ENCODE peak calls at places on chromosomes 13 and 19, in seven cellular contexts. Z, V, D, Q, P, R and J are unnamed samples.

GRCh38 chr13:50081106-50081898 is 66.1 kb downstream of the KCNRG start:
- DNase-seq in Q (peak), V (peak), R (no peak), P (no peak), D (no peak), Z (peak), J (no peak)

GRCh38 chr19:44927746-44928145 is 13.3 kb downstream of the APOC1 start:
- DNase-seq in Z (no peak), D (no peak), Q (no peak), P (peak), R (no peak), V (peak), J (no peak)

GRCh38 chr13:23794267-23795161 is 94.7 kb downstream of the MIPEP start:
- DNase-seq in Z (no peak), Q (no peak), D (no peak), V (no peak), R (no peak), P (peak), J (peak)

GRCh38 chr13:36395280-36395679 is 37.0 kb upstream of the CCNA1 start:
- DNase-seq in D (no peak), Q (no peak), Z (no peak), V (peak), P (peak), R (no peak), J (no peak)

GRCh38 chr19:49807888-49808675 is 5.0 kb downstream of the FUZ start:
- DNase-seq in Q (no peak), D (no peak), V (peak), R (no peak), Z (no peak), P (no peak), J (no peak)

GRCh38 chr19:41325947-41326706 is 16.2 kb downstream of the CCDC97 start:
- DNase-seq in Z (no peak), D (no peak), V (peak), P (peak), R (no peak), Q (no peak), J (no peak)

GRCh38 chr13:84497613-84498012 is 615.3 kb upstream of the SLITRK1 start:
- DNase-seq in V (no peak), Q (no peak), Z (no peak), R (no peak), D (no peak), P (no peak), J (no peak)

GRCh38 chr13:94163535-94163934 is 315.9 kb downstream of the DCT start:
- DNase-seq in Z (no peak), R (no peak), D (no peak), Q (no peak), V (no peak), P (no peak), J (no peak)

GRCh38 chr19:45079063-45079910 is at the start of gene GEMIN7:
- DNase-seq in V (peak), Z (peak), P (peak), D (peak), Q (peak), R (peak), J (no peak)

GRCh38 chr13:29474991-29475390 is 120.5 kb downstream of the SLC7A1 start:
- DNase-seq in D (no peak), Z (no peak), Q (no peak), V (no peak), R (no peak), P (peak), J (no peak)

GRCh38 chr19:4580021-4580901 is 20.8 kb upstream of the SEMA6B start:
- DNase-seq in Z (no peak), D (no peak), Q (peak), P (no peak), V (peak), R (no peak), J (no peak)

GRCh38 chr13:107734891-107735620 is 480.3 kb downstream of the LIG4 start:
- DNase-seq in Z (no peak), D (no peak), P (no peak), Q (no peak), V (no peak), R (no peak), J (no peak)

GRCh38 chr13:99380921-99381645 is 73.9 kb upstream of the GPR183 start:
- DNase-seq in Q (no peak), Z (no peak), D (peak), P (peak), R (no peak), V (no peak), J (no peak)

GRCh38 chr13:52158629-52159158 is 703 bp downstream of the NEK3 start:
- DNase-seq in R (no peak), Q (no peak), D (peak), Z (peak), V (peak), P (peak), J (no peak)

GRCh38 chr13:45398862-45399261 is 19.3 kb downstream of the SLC25A30 start:
- DNase-seq in V (no peak), P (no peak), D (no peak), Q (no peak), Z (no peak), R (no peak), J (no peak)

GRCh38 chr13:85590231-85590931 is 208.8 kb downstream of the SLITRK6 start:
- DNase-seq in V (no peak), P (no peak), Z (no peak), R (no peak), Q (no peak), D (no peak), J (no peak)

GRCh38 chr13:101115762-101116161 is 300.5 kb downstream of the NALCN start:
- DNase-seq in R (no peak), D (no peak), P (no peak), Z (no peak), V (no peak), Q (peak), J (no peak)

GRCh38 chr13:114230117-114230516 is 4.6 kb upstream of the CDC16 start:
- DNase-seq in Q (no peak), V (no peak), R (no peak), D (no peak), P (peak), Z (no peak), J (no peak)

GRCh38 chr13:37029617-37030016 is 29.0 kb downstream of the EXOSC8 start:
- DNase-seq in D (no peak), Z (no peak), V (peak), R (no peak), Q (no peak), P (peak), J (no peak)

GRCh38 chr13:105442941-105443340 is 1092.5 kb downstream of the EFNB2 start:
- DNase-seq in V (peak), Q (no peak), P (peak), Z (peak), D (no peak), R (no peak), J (peak)

GRCh38 chr19:4044927-4045557 is 21.7 kb downstream of the ZBTB7A start:
- DNase-seq in Q (no peak), Z (no peak), P (no peak), D (no peak), R (no peak), V (no peak), J (no peak)

GRCh38 chr13:99980201-99981114 is 1.1 kb upstream of the ZIC2 start:
- DNase-seq in V (peak), Z (no peak), D (peak), Q (peak), P (peak), R (no peak), J (no peak)

GRCh38 chr13:45705936-45706335 is 3.8 kb downstream of the CBY2 start:
- DNase-seq in V (no peak), Q (no peak), R (no peak), D (no peak), Z (no peak), P (no peak), J (no peak)

GRCh38 chr19:35729021-35729420 is 11.2 kb downstream of the KMT2B start:
- DNase-seq in Q (no peak), Z (no peak), R (no peak), D (no peak), V (peak), P (no peak), J (no peak)

GRCh38 chr13:110910013-110910890 is 4.6 kb downstream of the ANKRD10 start:
- DNase-seq in Q (no peak), V (no peak), D (no peak), R (no peak), Z (no peak), P (no peak), J (no peak)

GRCh38 chr13:83780201-83780600 is 102.1 kb downstream of the SLITRK1 start:
- DNase-seq in P (peak), Q (peak), D (no peak), R (no peak), V (no peak), Z (no peak), J (peak)

GRCh38 chr13:72808917-72809500 is 27.1 kb downstream of the PIBF1 start:
- DNase-seq in V (peak), Q (peak), Z (no peak), P (peak), R (no peak), D (no peak), J (no peak)

GRCh38 chr13:28716511-28716910 is 2.3 kb downstream of the SLC46A3 start:
- DNase-seq in D (peak), P (peak), V (peak), Z (no peak), R (no peak), Q (no peak), J (peak)

GRCh38 chr19:50325310-50326100 is 3.7 kb downstream of the KCNC3 start:
- DNase-seq in P (peak), Z (no peak), V (peak), Q (peak), R (no peak), D (no peak), J (no peak)

GRCh38 chr19:4474504-4475136 is 2.5 kb downstream of the HDGFL2 start:
- DNase-seq in D (no peak), Z (no peak), R (no peak), P (peak), V (peak), Q (peak), J (no peak)

GRCh38 chr19:23823952-23824389 is 65.3 kb upstream of the ZNF681 start:
- DNase-seq in P (no peak), R (no peak), Z (no peak), D (no peak), Q (peak), V (no peak), J (peak)
- H3K4me3 ChIP-seq in P (no peak), R (no peak), Z (no peak), D (no peak), Q (no peak), V (no peak), J (no peak)

GRCh38 chr19:55516878-55517620 is 19.9 kb downstream of the SBK2 start:
- DNase-seq in Q (peak), V (peak), P (peak), Z (peak), D (peak), R (peak), J (peak)
- TF ChIP-seq CTCF in Q (peak), V (peak), P (peak), Z (peak), D (peak), R (peak), J (peak)

DNA sequence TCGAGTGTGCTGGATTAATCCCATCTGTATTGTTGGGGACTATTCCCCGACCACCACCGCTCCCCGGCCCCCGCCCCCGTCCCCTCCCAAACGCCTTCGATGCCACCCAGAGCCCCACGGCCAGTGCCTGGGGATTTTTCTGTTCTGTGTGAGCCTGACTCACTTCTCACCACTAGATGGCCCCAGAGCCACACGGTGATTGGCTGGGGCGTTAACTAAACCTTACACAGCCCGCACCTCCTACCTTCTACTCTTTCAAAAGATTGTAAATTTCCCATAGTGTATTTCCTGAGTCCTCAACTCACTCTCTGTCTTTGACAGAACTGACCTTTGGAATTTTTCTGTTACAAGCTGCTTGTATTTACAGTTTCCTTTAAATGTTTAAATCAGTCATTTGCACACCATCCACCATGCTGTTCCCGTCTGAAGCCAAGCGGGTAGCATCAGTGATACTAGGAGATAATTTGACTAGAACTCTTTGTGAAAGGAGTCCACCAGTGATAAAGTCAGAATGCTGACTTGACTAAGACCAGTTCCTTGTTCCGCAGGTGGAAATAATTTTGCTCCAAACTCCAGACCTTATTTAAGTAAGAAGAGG is 61.4 kb downstream of the RFX2 start:
- DNase-seq in R (peak), P (peak), Z (peak), D (peak), V (peak), Q (peak), J (peak)
- H3K4me3 ChIP-seq in R (no peak), P (no peak), Z (no peak), D (no peak), V (no peak), Q (no peak), J (no peak)

GRCh38 chr19:7337380-7338194 is 11.2 kb upstream of the ARHGEF18 start:
- DNase-seq in Z (peak), Q (no peak), D (no peak), R (no peak), V (no peak), P (no peak), J (no peak)
- TF ChIP-seq CTCF in Z (no peak), Q (no peak), D (no peak), R (no peak), V (no peak), P (no peak), J (no peak)